ENCODE peak calls at places on chromosomes 2 and 18, in eight cellular contexts. Q, H, N, E, C, B, T and D are unnamed samples.

GRCh38 chr2:221758076-221758475 is 186.0 kb upstream of the EPHA4 start:
- DNase-seq in H (no peak), Q (no peak), T (no peak), N (no peak), B (no peak), E (no peak), C (no peak), D (no peak)

GRCh38 chr2:204967199-204967995 is 422.1 kb downstream of the PARD3B start:
- DNase-seq in E (no peak), Q (no peak), B (no peak), C (no peak), N (no peak), T (no peak), H (no peak), D (no peak)

GRCh38 chr2:225282858-225283693 is 116.4 kb upstream of the NYAP2 start:
- DNase-seq in C (no peak), N (no peak), H (peak), B (no peak), T (no peak), E (no peak), Q (no peak), D (peak)

GRCh38 chr2:164746713-164747112 is 94.9 kb downstream of the COBLL1 start:
- DNase-seq in E (no peak), T (no peak), B (no peak), C (no peak), N (no peak), Q (no peak), H (no peak), D (no peak)

GRCh38 chr2:223005496-223005895 is 46.5 kb upstream of the KCNE4 start:
- DNase-seq in H (no peak), E (no peak), N (no peak), B (no peak), C (no peak), T (no peak), Q (no peak), D (no peak)

GRCh38 chr18:31217038-31217437 is 54.4 kb upstream of the DSC1 start:
- DNase-seq in C (no peak), N (no peak), E (no peak), Q (no peak), T (no peak), B (no peak), H (no peak), D (no peak)

GRCh38 chr18:49691177-49691608 is 122.1 kb downstream of the ACAA2 start:
- DNase-seq in C (peak), H (no peak), Q (no peak), B (no peak), E (no peak), N (no peak), T (no peak), D (no peak)

GRCh38 chr18:75727479-75727878 is 300.0 kb upstream of the SMIM21 start:
- DNase-seq in H (peak), B (no peak), N (peak), Q (no peak), E (no peak), T (no peak), C (no peak), D (peak)

GRCh38 chr2:181461056-181461630 is 4.0 kb downstream of the ITGA4 start:
- DNase-seq in Q (no peak), C (no peak), N (no peak), B (no peak), T (no peak), H (no peak), E (no peak), D (no peak)

GRCh38 chr2:86298411-86299390 is 38.7 kb downstream of the REEP1 start:
- DNase-seq in H (peak), N (no peak), T (peak), C (no peak), B (no peak), E (no peak), Q (no peak), D (no peak)
- TF ChIP-seq CTCF in H (peak), N (peak), T (no peak), C (no peak), B (no peak), E (peak), Q (peak), D (peak)

DNA sequence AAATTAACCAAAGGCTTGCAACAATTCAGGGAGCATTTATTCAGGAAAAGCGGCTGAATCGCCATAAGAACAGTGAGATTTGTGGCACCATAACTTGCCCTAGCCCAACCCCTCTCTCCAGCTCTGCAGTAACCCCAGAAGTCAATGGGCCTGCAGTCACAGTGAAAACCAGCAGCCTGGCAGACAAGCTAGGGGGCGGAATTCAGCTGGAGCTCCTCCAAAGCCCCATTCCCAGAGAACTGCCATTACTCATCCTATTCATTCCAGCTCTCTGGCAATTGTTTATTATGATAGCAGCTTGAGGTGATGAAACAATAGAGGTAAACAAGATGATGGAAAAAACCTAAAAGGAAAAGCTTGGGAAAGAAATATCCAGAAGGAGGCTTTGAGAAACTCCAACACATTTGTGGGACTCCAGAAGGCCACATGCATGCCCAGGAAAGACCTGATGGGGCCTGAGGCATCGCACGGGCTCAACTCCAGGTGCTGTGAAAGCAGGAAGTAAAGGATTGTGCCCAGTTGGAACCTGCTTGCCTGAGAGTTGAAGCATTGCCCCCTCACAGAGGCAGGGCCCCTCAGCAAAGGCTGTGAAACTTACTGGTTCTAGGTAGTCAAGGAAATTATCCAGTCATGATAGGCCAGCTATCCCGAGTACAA is 126.8 kb downstream of the TWIST2 start:
- DNase-seq in B (no peak), Q (peak), T (peak), N (no peak), E (no peak), H (no peak), C (peak), D (no peak)
- TF ChIP-seq CTCF in B (no peak), Q (peak), T (no peak), N (no peak), E (no peak), H (peak), C (peak), D (no peak)

GRCh38 chr2:100982431-100982861 is 19.6 kb upstream of the RPL31 start:
- DNase-seq in B (no peak), C (no peak), H (no peak), Q (no peak), E (no peak), N (no peak), T (no peak), D (no peak)
- TF ChIP-seq CTCF in B (no peak), C (no peak), H (no peak), Q (no peak), E (no peak), N (no peak), T (no peak), D (no peak)

GRCh38 chr2:158182681-158183350 is 81.1 kb downstream of the UPP2 start:
- DNase-seq in Q (no peak), C (no peak), E (no peak), T (no peak), B (no peak), H (no peak), N (no peak), D (no peak)

GRCh38 chr2:158181171-158181570 is 79.5 kb downstream of the UPP2 start:
- DNase-seq in N (no peak), B (no peak), H (no peak), C (no peak), E (no peak), T (no peak), Q (no peak), D (no peak)

GRCh38 chr2:158178646-158179045 is 77.0 kb downstream of the UPP2 start:
- DNase-seq in B (no peak), N (no peak), T (no peak), C (peak), E (no peak), Q (no peak), H (no peak), D (no peak)

GRCh38 chr2:158184001-158184400 is 82.3 kb downstream of the UPP2 start:
- DNase-seq in E (no peak), Q (no peak), C (no peak), B (no peak), T (no peak), H (no peak), N (no peak), D (no peak)

GRCh38 chr2:158179660-158180059 is 78.0 kb downstream of the UPP2 start:
- DNase-seq in T (no peak), E (no peak), H (peak), C (no peak), Q (no peak), B (no peak), N (no peak), D (no peak)
- TF ChIP-seq CTCF in T (no peak), E (peak), H (peak), C (peak), Q (no peak), B (peak), N (peak), D (peak)

DNA sequence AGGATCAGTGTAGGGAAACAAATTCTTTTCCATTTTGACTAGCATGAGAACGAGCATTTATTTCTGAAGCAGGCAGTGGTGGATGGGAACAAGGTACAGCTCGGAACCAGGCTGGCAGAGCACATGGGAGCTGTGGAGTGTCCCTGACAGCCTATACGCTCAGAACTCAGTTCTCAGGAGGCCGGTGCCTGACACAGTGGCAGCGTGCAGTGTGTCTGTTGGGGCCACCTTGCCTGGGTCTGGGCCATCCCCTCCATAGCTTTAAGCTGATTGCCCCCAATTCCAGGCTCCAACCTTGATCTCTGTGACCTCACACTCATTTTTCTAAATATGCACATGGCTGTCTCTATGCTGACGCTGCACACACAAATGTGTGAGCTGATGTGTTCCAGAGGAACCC is 54.5 kb upstream of the ATG16L1 start:
- DNase-seq in E (no peak), B (no peak), N (no peak), Q (no peak), T (no peak), C (no peak), H (no peak), D (no peak)
- TF ChIP-seq CTCF in E (no peak), B (no peak), N (no peak), Q (no peak), T (no peak), C (no peak), H (no peak), D (no peak)

GRCh38 chr2:74505448-74506246 is 1.8 kb downstream of the PCGF1 start:
- DNase-seq in T (no peak), C (no peak), Q (no peak), N (no peak), E (no peak), H (no peak), B (no peak), D (no peak)

GRCh38 chr2:74510272-74510671 is 2.8 kb upstream of the PCGF1 start:
- DNase-seq in C (no peak), Q (no peak), E (no peak), H (no peak), N (no peak), B (no peak), T (no peak), D (no peak)

GRCh38 chr2:74511104-74511989 is 2.9 kb upstream of the TLX2 start:
- DNase-seq in B (no peak), T (no peak), C (no peak), N (no peak), E (no peak), H (no peak), Q (no peak), D (no peak)

GRCh38 chr2:74507145-74507925 is at the start of gene PCGF1:
- DNase-seq in B (peak), N (peak), E (peak), T (peak), H (peak), C (peak), Q (peak), D (peak)

GRCh38 chr2:74507926-74508520 is 528 bp upstream of the PCGF1 start:
- DNase-seq in Q (no peak), E (no peak), T (no peak), C (no peak), B (no peak), H (no peak), N (peak), D (no peak)
- TF ChIP-seq CTCF in Q (no peak), E (no peak), T (no peak), C (no peak), B (no peak), H (no peak), N (no peak), D (no peak)

DNA sequence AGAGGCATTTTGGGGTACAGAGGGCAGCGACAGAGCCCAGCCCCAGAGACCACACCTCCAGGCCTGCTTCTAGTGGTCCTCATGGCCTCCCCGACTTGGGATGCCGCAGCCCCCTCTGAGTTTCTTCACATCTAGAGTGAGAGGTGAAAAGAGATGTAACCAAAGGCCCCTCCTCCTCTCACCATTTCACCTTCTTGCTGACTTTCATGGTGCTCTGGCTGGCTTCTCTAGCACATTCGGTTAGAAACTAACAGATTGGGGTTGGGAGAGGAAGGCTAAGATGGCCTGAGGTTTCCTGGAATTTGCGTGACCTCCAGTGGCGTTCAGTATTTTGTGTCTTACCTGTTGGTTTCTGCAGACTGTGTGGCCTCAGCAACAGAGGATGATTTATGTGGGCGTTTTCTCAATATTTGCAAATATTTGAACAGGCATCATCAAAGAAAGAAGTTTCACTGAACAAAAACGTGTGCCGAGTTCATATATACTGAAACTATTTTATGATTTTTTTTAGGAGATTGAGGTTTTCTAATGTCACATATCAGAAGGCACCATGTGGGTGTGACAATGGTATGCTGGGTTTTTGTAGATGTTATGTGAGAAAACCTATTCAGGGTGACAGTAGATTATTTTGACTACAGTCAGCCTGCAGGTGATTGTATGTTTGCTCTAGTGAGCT is 69.9 kb upstream of the BCL2L11 start:
- DNase-seq in C (no peak), N (no peak), Q (no peak), B (peak), H (no peak), E (no peak), T (no peak), D (no peak)
- TF ChIP-seq CTCF in C (no peak), N (no peak), Q (no peak), B (no peak), H (no peak), E (no peak), T (no peak), D (no peak)

GRCh38 chr2:12716250-12717190 is at the start of gene TRIB2:
- DNase-seq in N (peak), T (peak), C (no peak), H (peak), Q (peak), B (no peak), E (peak), D (peak)
- TF ChIP-seq CTCF in N (peak), T (no peak), C (no peak), H (no peak), Q (no peak), B (no peak), E (no peak), D (peak)

GRCh38 chr2:30802611-30803010 is 4.6 kb downstream of the CAPN13 start:
- DNase-seq in E (no peak), H (no peak), Q (no peak), B (no peak), N (no peak), T (no peak), C (no peak), D (no peak)
- TF ChIP-seq CTCF in E (no peak), H (no peak), Q (no peak), B (no peak), N (no peak), T (no peak), C (no peak), D (no peak)